ENCODE peak calls at places on chromosomes 2 and 18, in five cellular contexts. F is memory B cell; U is iPS DF 19.7; N is stimulated activated naive CD8-positive, alpha-beta T cell treated with anti-CD3 and anti-CD28 coated beads, Interleukin-15, Interleukin-2, amounts not matched to agents 100 U/mL and 50 U/mL, for 24 hours; G is SK-MEL-5. E is an unnamed sample.

GRCh38 chr2:142989276-142990204 is 112.1 kb downstream of the KYNU start:
- DNase-seq in F (no peak), G (peak), U (no peak), N (no peak), E (peak)

GRCh38 chr2:96084006-96084857 is 32.1 kb downstream of the ADRA2B start:
- DNase-seq in N (no peak), G (no peak), U (no peak), F (no peak), E (no peak)

GRCh38 chr2:54161660-54162059 is 46.2 kb downstream of the ACYP2 start:
- DNase-seq in N (no peak), U (no peak), F (no peak), G (peak), E (no peak)

GRCh38 chr2:240926516-240927389 is 20.6 kb downstream of the CROCC2 start:
- DNase-seq in F (peak), N (peak), G (no peak), U (no peak), E (no peak)

GRCh38 chr2:72080286-72081145 is 67.1 kb downstream of the CYP26B1 start:
- DNase-seq in U (no peak), G (no peak), F (no peak), N (no peak), E (no peak)

GRCh38 chr18:5747678-5748077 is 147.6 kb downstream of the TMEM200C start:
- DNase-seq in F (no peak), U (no peak), N (no peak), G (no peak), E (no peak)

GRCh38 chr2:68907232-68907922 is 36.2 kb upstream of the BMP10 start:
- DNase-seq in N (no peak), F (no peak), U (no peak), G (peak), E (no peak)

GRCh38 chr2:134917958-134918517 is 584 bp upstream of the CCNT2 start:
- DNase-seq in U (peak), G (no peak), F (peak), N (no peak), E (no peak)

E was measured in pons.